ENCODE peak calls at places on chromosomes 6 and 20, in six cellular contexts. I is CD8-positive, alpha-beta memory T cell; N is heart right ventricle; M is H1; R is cardiac muscle cell; E is tibial artery. U is an unnamed sample.

GRCh38 chr6:44496705-44497369 is 109.3 kb downstream of the CDC5L start:
- DNase-seq in I (no peak), N (no peak), M (no peak), R (no peak), E (no peak), U (no peak)

GRCh38 chr20:56688106-56688505 is 59.0 kb downstream of the TFAP2C start:
- DNase-seq in I (no peak), N (no peak), M (no peak), R (no peak), E (no peak), U (no peak)

GRCh38 chr20:17659801-17660200 is 22.2 kb downstream of the RRBP1 start:
- DNase-seq in I (no peak), N (no peak), M (no peak), R (no peak), E (peak; percentile 44), U (no peak)

GRCh38 chr20:18613553-18613952 is 25.7 kb downstream of the DTD1 start:
- DNase-seq in I (no peak), N (no peak), M (no peak), R (no peak), E (no peak), U (no peak)

GRCh38 chr6:40587240-40588069 is at the start of gene LRFN2:
- DNase-seq in I (peak; percentile 40), N (peak; percentile 34), M (no peak), R (peak; percentile 90), E (peak; percentile 70), U (peak; percentile 79)

GRCh38 chr6:166314454-166314853 is 6.3 kb upstream of the PRR18 start:
- DNase-seq in I (no peak), N (no peak), M (no peak), R (no peak), E (no peak), U (no peak)

GRCh38 chr6:25942561-25943147 is 12.2 kb upstream of the SLC17A2 start:
- DNase-seq in I (peak; percentile 29), N (no peak), M (no peak), R (peak; percentile 15), E (no peak), U (no peak)

GRCh38 chr20:51700809-51701285 is 67.3 kb downstream of the ATP9A start:
- DNase-seq in I (no peak), N (no peak), M (no peak), R (peak; percentile 28), E (no peak), U (no peak)

GRCh38 chr6:147117580-147117979 is 86.6 kb upstream of the STXBP5 start:
- DNase-seq in I (no peak), N (no peak), M (no peak), R (no peak), E (no peak), U (no peak)

GRCh38 chr6:77036400-77036799 is 426.9 kb downstream of the HTR1B start:
- DNase-seq in I (no peak), N (no peak), M (no peak), R (no peak), E (no peak), U (no peak)

GRCh38 chr20:44074252-44075151 is 112.5 kb downstream of the JPH2 start:
- DNase-seq in I (no peak), N (peak; percentile 48), M (no peak), R (peak; percentile 34), E (peak; percentile 54), U (no peak)

GRCh38 chr6:1103945-1104623 is 207.8 kb upstream of the FOXQ1 start:
- DNase-seq in I (no peak), N (no peak), M (no peak), R (peak; percentile 29), E (no peak), U (no peak)

GRCh38 chr20:14986026-14986655 is 648.7 kb upstream of the FLRT3 start:
- DNase-seq in I (no peak), N (no peak), M (no peak), R (no peak), E (no peak), U (peak; percentile 84)

GRCh38 chr6:153167026-153167891 is 36.2 kb upstream of the RGS17 start:
- DNase-seq in I (no peak), N (no peak), M (no peak), R (no peak), E (no peak), U (no peak)

GRCh38 chr6:153172815-153173214 is 41.7 kb upstream of the RGS17 start:
- DNase-seq in I (no peak), N (no peak), M (no peak), R (no peak), E (no peak), U (no peak)

GRCh38 chr6:153162646-153163045 is 31.6 kb upstream of the RGS17 start:
- DNase-seq in I (no peak), N (no peak), M (no peak), R (no peak), E (no peak), U (no peak)

GRCh38 chr6:153170511-153170910 is 39.4 kb upstream of the RGS17 start:
- DNase-seq in I (no peak), N (no peak), M (no peak), R (no peak), E (no peak), U (no peak)

DNA sequence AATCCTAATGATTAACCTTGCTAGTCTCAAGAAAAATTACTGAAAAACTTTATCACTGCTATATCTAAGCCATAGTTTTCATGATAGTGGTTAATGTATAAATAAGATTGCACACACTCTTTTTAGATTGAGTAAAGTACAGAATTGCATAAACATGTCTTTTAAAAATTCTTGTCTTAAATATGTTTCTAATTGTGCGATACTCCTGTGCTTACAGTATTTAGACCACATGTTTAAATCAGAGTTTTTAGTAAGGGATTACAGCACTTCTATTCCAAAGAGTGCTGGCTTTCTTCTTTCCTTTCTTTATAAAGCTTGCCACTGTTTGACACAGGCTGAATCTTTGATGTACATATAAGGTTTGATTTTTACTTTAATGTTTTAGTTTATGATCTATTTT is 36.8 kb upstream of the RGS17 start:
- DNase-seq in I (no peak), N (no peak), M (no peak), R (no peak), E (no peak), U (no peak)
- H3K4me3 ChIP-seq in I (no peak overlapping the region), N (no peak overlapping the region), M (no peak overlapping the region), R (no peak overlapping the region), E (no peak overlapping the region), U (no peak overlapping the region)

GRCh38 chr20:13960119-13960518 is 30.3 kb downstream of the SEL1L2 start:
- DNase-seq in I (no peak), N (no peak), M (no peak), R (no peak), E (no peak), U (no peak)
- H3K27ac ChIP-seq in I (no peak overlapping the region), N (no peak overlapping the region), M (no peak overlapping the region), R (no peak overlapping the region), E (no peak overlapping the region), U (no peak overlapping the region)

GRCh38 chr6:28982476-28983266 is 22.4 kb downstream of the ZNF311 start:
- DNase-seq in I (peak; percentile 34), N (peak; percentile 7), M (no peak), R (peak; percentile 73), E (no peak), U (no peak)
- H3K4me3 ChIP-seq in I (peak overlapping the region; percentile 99), N (peak overlapping the region; percentile 65), M (peak overlapping the region; percentile 98), R (peak overlapping the region; percentile 79), E (peak overlapping the region; percentile 54), U (peak overlapping the region; percentile 65)

GRCh38 chr20:48736636-48737035 is 91.2 kb downstream of the PREX1 start:
- DNase-seq in I (no peak), N (no peak), M (no peak), R (no peak), E (no peak), U (no peak)

GRCh38 chr20:48734104-48734749 is 93.6 kb downstream of the PREX1 start:
- DNase-seq in I (no peak), N (no peak), M (no peak), R (no peak), E (no peak), U (no peak)

GRCh38 chr20:48736231-48736630 is 91.6 kb downstream of the PREX1 start:
- DNase-seq in I (no peak), N (no peak), M (no peak), R (no peak), E (no peak), U (no peak)

GRCh38 chr20:48733296-48733790 is 94.5 kb downstream of the PREX1 start:
- DNase-seq in I (no peak), N (no peak), M (no peak), R (no peak), E (no peak), U (no peak)

GRCh38 chr20:48735112-48735511 is 92.7 kb downstream of the PREX1 start:
- DNase-seq in I (no peak), N (no peak), M (no peak), R (no peak), E (no peak), U (no peak)
- H3K27ac ChIP-seq in I (no peak overlapping the region), N (no peak overlapping the region), M (no peak overlapping the region), R (no peak overlapping the region), E (no peak overlapping the region), U (peak overlapping the region; percentile 68)

GRCh38 chr6:154882107-154882506 is 113.0 kb upstream of the TIAM2 start:
- DNase-seq in I (no peak), N (no peak), M (no peak), R (no peak), E (no peak), U (no peak)

GRCh38 chr6:154874684-154875594 is 120.2 kb upstream of the TIAM2 start:
- DNase-seq in I (no peak), N (no peak), M (no peak), R (no peak), E (no peak), U (no peak)

GRCh38 chr6:154876776-154877175 is 118.3 kb upstream of the TIAM2 start:
- DNase-seq in I (no peak), N (no peak), M (no peak), R (no peak), E (no peak), U (no peak)

DNA sequence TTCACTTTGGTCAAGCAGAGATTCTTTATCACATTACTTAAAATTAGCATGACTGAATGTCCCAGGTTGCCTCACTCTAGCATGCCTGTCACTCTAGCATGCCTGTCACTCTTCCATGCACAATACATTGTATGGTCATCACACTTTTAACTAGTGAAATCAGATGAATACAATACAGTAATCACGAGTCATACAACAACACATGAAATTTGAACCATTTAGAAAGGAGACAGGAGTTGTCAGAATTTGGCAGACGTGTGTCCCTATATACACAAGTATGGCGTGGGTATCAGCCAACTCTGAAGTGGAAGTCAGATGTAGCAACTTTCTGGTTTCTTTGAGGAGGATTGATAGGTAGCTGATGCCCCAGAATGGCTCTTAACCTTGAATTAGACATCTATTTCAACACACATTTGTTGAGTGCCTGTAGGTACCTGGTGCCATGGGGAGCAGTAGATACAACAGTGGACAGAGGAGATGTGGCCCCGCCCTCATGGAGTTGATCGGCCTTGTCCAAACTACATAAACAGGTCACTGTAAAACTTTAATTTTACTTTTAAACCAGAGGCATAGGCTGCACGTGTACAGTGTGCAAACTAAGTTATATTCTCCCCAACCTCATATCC is 116.1 kb upstream of the TIAM2 start:
- DNase-seq in I (no peak), N (no peak), M (no peak), R (no peak), E (no peak), U (no peak)
- H3K4me3 ChIP-seq in I (no peak overlapping the region), N (no peak overlapping the region), M (no peak overlapping the region), R (no peak overlapping the region), E (no peak overlapping the region), U (no peak overlapping the region)

DNA sequence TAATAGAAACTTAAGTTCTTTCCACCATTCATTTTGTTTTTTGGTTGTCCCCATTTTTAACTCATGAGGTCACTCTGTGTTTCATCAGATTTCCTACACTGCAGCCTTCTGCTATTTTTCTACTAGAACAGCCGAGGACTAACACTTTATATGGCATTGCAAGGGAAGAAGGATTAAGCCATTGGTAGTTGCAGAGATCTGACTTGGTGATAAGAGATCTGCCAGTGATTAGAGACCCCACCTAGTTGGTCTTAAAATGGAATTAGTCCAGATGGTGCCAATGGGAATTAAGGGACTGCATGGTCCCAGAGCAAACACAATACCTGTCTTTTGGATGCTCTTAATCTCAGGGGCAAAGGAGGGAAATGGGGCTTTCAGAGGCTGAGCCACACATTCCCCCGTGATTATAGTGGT is 125.5 kb upstream of the TMEM170B start:
- DNase-seq in I (no peak), N (no peak), M (no peak), R (no peak), E (no peak), U (no peak)
- H3K27ac ChIP-seq in I (no peak overlapping the region), N (peak overlapping the region; percentile 30), M (no peak overlapping the region), R (no peak overlapping the region), E (peak overlapping the region; percentile 82), U (peak overlapping the region; percentile 3)

U was measured in lower lobe of right lung.